ENCODE peak calls at places on chromosomes 1 and 21, in six cellular contexts. A is SK-N-SH, B is GM23248, N is GM23338, G is OCI-LY7, F is neural progenitor cell. R is an unnamed sample.

GRCh38 chr21:34916446-34916845 is 132.7 kb downstream of the RUNX1 start:
- DNase-seq in G (no peak), B (peak; percentile 73), N (no peak), A (no peak), F (no peak), R (no peak)

GRCh38 chr1:19563336-19564097 is 78.2 kb upstream of the CAPZB start:
- DNase-seq in A (no peak), N (no peak), G (no peak), F (no peak), B (peak; percentile 89), R (peak; percentile 15)

GRCh38 chr1:161816201-161816600 is 50.1 kb downstream of the ATF6 start:
- DNase-seq in N (no peak), G (no peak), A (peak; percentile 3), B (peak; percentile 51), F (no peak), R (no peak)

GRCh38 chr1:56866656-56867055 is 12.1 kb downstream of the C8A start:
- DNase-seq in N (no peak), B (peak; percentile 93), G (no peak), A (no peak), F (no peak), R (no peak)

GRCh38 chr1:183487686-183488442 is 15.6 kb downstream of the SMG7 start:
- DNase-seq in B (no peak), G (no peak), A (no peak), N (no peak), F (no peak), R (no peak)

GRCh38 chr1:94118013-94118412 is 2.9 kb downstream of the ABCA4 start:
- DNase-seq in A (no peak), B (peak; percentile 42), N (no peak), F (no peak), G (no peak), R (no peak)

GRCh38 chr1:231934797-231935196 is 308.2 kb downstream of the DISC1 start:
- DNase-seq in A (no peak), G (no peak), B (no peak), F (peak; percentile 73), N (no peak), R (peak; percentile 48)

GRCh38 chr1:202205523-202206190 is 12.1 kb downstream of the LGR6 start:
- DNase-seq in G (no peak), F (peak; percentile 84), A (no peak), N (peak; percentile 74), B (no peak), R (no peak)

GRCh38 chr1:201692307-201693018 is 136.5 kb upstream of the IPO9 start:
- DNase-seq in A (no peak), G (no peak), B (no peak), F (no peak), N (no peak), R (no peak)

GRCh38 chr1:167795810-167796740 is 74.3 kb downstream of the MPZL1 start:
- DNase-seq in G (no peak), B (peak; percentile 37), N (peak; percentile 56), A (no peak), F (no peak), R (no peak)

GRCh38 chr1:224525411-224526040 is 90.6 kb upstream of the CNIH3 start:
- DNase-seq in F (no peak), B (peak; percentile 17), G (no peak), A (no peak), N (no peak), R (no peak)

GRCh38 chr1:14281412-14281811 is 317.1 kb upstream of the KAZN start:
- DNase-seq in F (no peak), G (no peak), A (no peak), N (no peak), B (no peak), R (no peak)

GRCh38 chr21:14064296-14064645 is 146.5 kb downstream of the LIPI start:
- DNase-seq in A (no peak), B (peak; percentile 76), N (peak; percentile 52), G (no peak), F (no peak), R (no peak)

GRCh38 chr1:110240476-110241210 is 30.5 kb downstream of the KCNC4 start:
- DNase-seq in G (no peak), F (peak; percentile 34), N (no peak), A (peak; percentile 53), B (no peak), R (no peak)

GRCh38 chr1:51621841-51622454 is 5.1 kb downstream of the OSBPL9 start:
- DNase-seq in G (no peak), B (no peak), A (no peak), F (no peak), N (no peak), R (no peak)

GRCh38 chr1:105317976-105318375 is 1568.3 kb downstream of the AMY1C start:
- DNase-seq in B (no peak), F (no peak), N (no peak), G (no peak), A (peak; percentile 4), R (no peak)

GRCh38 chr21:26099610-26100219 is 70.9 kb downstream of the APP start:
- DNase-seq in G (no peak), F (no peak), B (peak; percentile 84), A (no peak), N (no peak), R (no peak)

GRCh38 chr1:62437273-62437945 is 560 bp downstream of the USP1 start:
- DNase-seq in G (peak; percentile 58), A (no peak), B (peak; percentile 54), F (peak; percentile 61), N (peak; percentile 51), R (peak; percentile 48)

GRCh38 chr21:16468191-16468590 is 738.4 kb downstream of the USP25 start:
- DNase-seq in F (no peak), G (no peak), N (no peak), A (no peak), B (peak; percentile 44), R (no peak)

GRCh38 chr1:174740248-174740990 is 259.3 kb upstream of the CACYBP start:
- DNase-seq in G (no peak), B (peak; percentile 37), A (no peak), N (no peak), F (no peak), R (peak; percentile 16)

GRCh38 chr1:51792864-51793263 is 85.7 kb downstream of the NRDC start:
- DNase-seq in A (no peak), G (no peak), F (no peak), B (peak; percentile 84), N (no peak), R (peak; percentile 26)

GRCh38 chr1:7509593-7509992 is 261.5 kb upstream of the VAMP3 start:
- DNase-seq in F (no peak), G (no peak), A (no peak), N (no peak), B (no peak), R (peak; percentile 57)

GRCh38 chr1:18319099-18319498 is 161.6 kb upstream of the KLHDC7A start:
- DNase-seq in B (no peak), N (no peak), G (no peak), F (no peak), A (no peak), R (no peak)

GRCh38 chr1:178094752-178095645 is 1.1 kb downstream of the RASAL2 start:
- DNase-seq in B (peak; percentile 73), F (peak; percentile 11), A (no peak), G (no peak), N (no peak), R (no peak)
- TF ChIP-seq EZH2phosphoT487 in B (peak; percentile 69), F (no peak), A (no peak), G (no peak), N (no peak), R (no peak)

GRCh38 chr1:33330376-33330890 is 9.5 kb upstream of the A3GALT2 start:
- DNase-seq in G (no peak), A (no peak), F (no peak), B (no peak), N (no peak), R (no peak)

GRCh38 chr1:33326690-33327300 is 5.9 kb upstream of the A3GALT2 start:
- DNase-seq in G (no peak), B (no peak), F (no peak), A (no peak), N (no peak), R (no peak)

GRCh38 chr1:33329600-33330305 is 8.9 kb upstream of the A3GALT2 start:
- DNase-seq in A (no peak), N (no peak), G (no peak), F (no peak), B (no peak), R (no peak)

GRCh38 chr1:33327587-33328325 is 6.9 kb upstream of the A3GALT2 start:
- DNase-seq in A (no peak), G (no peak), F (no peak), N (no peak), B (peak; percentile 98), R (peak; percentile 46)

DNA sequence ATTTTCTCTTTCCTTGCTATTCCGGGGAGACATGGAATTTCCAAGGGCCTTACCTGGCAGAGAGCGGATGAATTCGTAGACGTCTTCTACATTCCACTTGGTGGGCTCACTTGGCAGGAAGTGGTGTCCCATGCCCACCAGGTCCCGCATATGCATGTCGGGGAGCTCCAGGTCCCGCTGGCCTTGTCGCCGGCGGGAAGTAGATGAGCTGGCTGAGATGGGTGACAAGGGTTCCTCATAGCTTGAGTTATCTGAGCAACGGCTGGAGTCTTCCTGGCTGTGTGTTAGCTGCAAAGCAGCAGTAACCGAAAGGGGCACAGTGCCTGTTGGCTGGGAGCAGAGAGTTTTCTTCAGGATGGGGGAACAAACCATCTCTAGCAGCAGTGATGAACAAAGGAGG is 7.9 kb upstream of the A3GALT2 start:
- DNase-seq in N (no peak), G (no peak), A (no peak), B (no peak), F (no peak), R (no peak)
- H3K4me1 ChIP-seq in N (no peaks in the 10 kb centered on the region), G (no peaks in the 10 kb centered on the region), A (peaks cover 30% of the 10 kb centered on the region), B (peaks cover 22% of the 10 kb centered on the region), F (peaks cover 5% of the 10 kb centered on the region), R (no peaks in the 10 kb centered on the region)

GRCh38 chr1:229203991-229204632 is 66.8 kb upstream of the RAB4A start:
- DNase-seq in A (no peak), N (no peak), F (no peak), B (no peak), G (no peak), R (no peak)
- H2AFZ ChIP-seq in A (no peak overlapping the region), N (peak overlapping the region; percentile 78), F (no peak overlapping the region), B (no peak overlapping the region), G (no peak overlapping the region), R (no peak overlapping the region)

DNA sequence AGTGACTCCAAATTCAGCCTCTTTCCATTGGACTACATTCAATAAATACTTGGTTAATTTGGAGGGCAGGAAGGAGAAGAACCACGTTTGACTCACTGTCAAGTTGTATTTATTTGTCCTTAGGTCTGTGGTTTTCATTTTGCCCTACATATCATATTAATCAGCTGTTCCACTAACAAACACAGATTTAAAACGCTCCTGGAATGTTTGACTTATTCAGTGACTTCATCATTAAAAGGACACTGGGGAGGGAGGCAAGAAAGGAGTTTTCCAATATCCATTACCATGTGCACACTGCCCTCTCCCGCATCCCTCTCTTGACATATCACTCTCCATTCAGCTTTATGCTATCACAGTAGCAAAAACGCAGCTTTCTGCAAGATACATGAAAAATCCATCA is 98.2 kb upstream of the C1orf87 start:
- DNase-seq in G (no peak), A (no peak), N (no peak), F (no peak), B (peak; percentile 74), R (no peak)
- TF ChIP-seq EZH2phosphoT487 in G (no peak), A (no peak), N (no peak), F (no peak), B (peak; percentile 81), R (no peak)